ENCODE peak calls at places on chromosomes 12 and 14, in six cellular contexts. One of them, this sample, is unnamed.

GRCh38 chr14:102666635-102667034 is 74.2 kb downstream of the RCOR1 start:
- DNase-seq in IMR-90: no peak
- DNase-seq in H1: no peak
- DNase-seq in H9: no peak
- DNase-seq in mesendoderm: no peak
- DNase-seq in mesenchymal stem cell: no peak
- DNase-seq in this sample: no peak

GRCh38 chr14:99523661-99524050 is 42.4 kb downstream of the CCNK start:
- DNase-seq in H9: no peak
- DNase-seq in H1: no peak
- DNase-seq in IMR-90: no peak
- DNase-seq in mesenchymal stem cell: no peak
- DNase-seq in mesendoderm: no peak
- DNase-seq in this sample: no peak

GRCh38 chr12:49582840-49583239 is 14.9 kb upstream of the MCRS1 start:
- DNase-seq in mesendoderm: no peak
- DNase-seq in H1: no peak
- DNase-seq in IMR-90: peak; percentile 14
- DNase-seq in H9: no peak
- DNase-seq in mesenchymal stem cell: no peak
- DNase-seq in this sample: no peak

GRCh38 chr14:73943083-73943482 is 6.8 kb downstream of the FAM161B start:
- DNase-seq in mesendoderm: no peak
- DNase-seq in IMR-90: peak; percentile 71
- DNase-seq in mesenchymal stem cell: peak; percentile 83
- DNase-seq in H1: no peak
- DNase-seq in H9: no peak
- DNase-seq in this sample: no peak

GRCh38 chr12:46983959-46984833 is 95.2 kb upstream of the PCED1B start:
- DNase-seq in H1: no peak
- DNase-seq in H9: peak; percentile 76
- DNase-seq in mesenchymal stem cell: peak; percentile 70
- DNase-seq in IMR-90: peak; percentile 75
- DNase-seq in mesendoderm: peak; percentile 88
- DNase-seq in this sample: peak; percentile 27

GRCh38 chr12:111435661-111436201 is 30.0 kb downstream of the SH2B3 start:
- DNase-seq in H1: no peak
- DNase-seq in H9: no peak
- DNase-seq in mesendoderm: no peak
- DNase-seq in mesenchymal stem cell: no peak
- DNase-seq in IMR-90: no peak
- DNase-seq in this sample: no peak

GRCh38 chr12:49661191-49661590 is 37.8 kb downstream of the PRPF40B start:
- DNase-seq in mesenchymal stem cell: no peak
- DNase-seq in H9: no peak
- DNase-seq in H1: no peak
- DNase-seq in mesendoderm: no peak
- DNase-seq in IMR-90: no peak
- DNase-seq in this sample: no peak

GRCh38 chr12:49014547-49014946 is 4.0 kb downstream of the PRKAG1 start:
- DNase-seq in H1: no peak
- DNase-seq in H9: no peak
- DNase-seq in mesenchymal stem cell: peak; percentile 63
- DNase-seq in mesendoderm: no peak
- DNase-seq in IMR-90: peak; percentile 55
- DNase-seq in this sample: no peak

GRCh38 chr12:115257791-115258190 is 573.8 kb upstream of the TBX3 start:
- DNase-seq in H9: no peak
- DNase-seq in H1: no peak
- DNase-seq in mesendoderm: no peak
- DNase-seq in IMR-90: peak; percentile 43
- DNase-seq in mesenchymal stem cell: peak; percentile 13
- DNase-seq in this sample: no peak

GRCh38 chr12:25705256-25705655 is 152.2 kb upstream of the LMNTD1 start:
- DNase-seq in H1: no peak
- DNase-seq in H9: no peak
- DNase-seq in mesenchymal stem cell: peak; percentile 60
- DNase-seq in mesendoderm: no peak
- DNase-seq in IMR-90: no peak
- DNase-seq in this sample: no peak

GRCh38 chr12:70895956-70896355 is 24.6 kb downstream of the PTPRR start:
- DNase-seq in mesendoderm: no peak
- DNase-seq in H9: no peak
- DNase-seq in IMR-90: no peak
- DNase-seq in H1: no peak
- DNase-seq in mesenchymal stem cell: no peak
- DNase-seq in this sample: no peak

GRCh38 chr14:82080319-82080718 is 546.7 kb upstream of the SEL1L start:
- DNase-seq in H9: peak; percentile 58
- DNase-seq in mesenchymal stem cell: no peak
- DNase-seq in mesendoderm: no peak
- DNase-seq in IMR-90: no peak
- DNase-seq in H1: peak; percentile 34
- DNase-seq in this sample: no peak

GRCh38 chr12:90677552-90677951 is 277.4 kb downstream of the CCER1 start:
- DNase-seq in IMR-90: no peak
- DNase-seq in H1: no peak
- DNase-seq in mesendoderm: no peak
- DNase-seq in mesenchymal stem cell: no peak
- DNase-seq in H9: no peak
- DNase-seq in this sample: no peak

GRCh38 chr12:65355461-65355860 is 77.0 kb downstream of the MSRB3 start:
- DNase-seq in mesenchymal stem cell: peak; percentile 57
- DNase-seq in IMR-90: peak; percentile 47
- DNase-seq in H1: no peak
- DNase-seq in mesendoderm: peak; percentile 36
- DNase-seq in H9: no peak
- DNase-seq in this sample: no peak

GRCh38 chr12:87216436-87216835 is 812.8 kb downstream of the C12orf50 start:
- DNase-seq in mesendoderm: no peak
- DNase-seq in mesenchymal stem cell: peak; percentile 18
- DNase-seq in IMR-90: peak; percentile 10
- DNase-seq in H1: no peak
- DNase-seq in H9: no peak
- DNase-seq in this sample: no peak

GRCh38 chr12:65725376-65725775 is 98.9 kb upstream of the HMGA2 start:
- DNase-seq in H1: no peak
- DNase-seq in IMR-90: peak; percentile 46
- DNase-seq in mesenchymal stem cell: peak; percentile 14
- DNase-seq in H9: no peak
- DNase-seq in mesendoderm: peak; percentile 53
- DNase-seq in this sample: no peak

GRCh38 chr12:1859643-1860042 is 39.3 kb downstream of the LRTM2 start:
- DNase-seq in mesenchymal stem cell: peak; percentile 18
- DNase-seq in H9: peak; percentile 29
- DNase-seq in IMR-90: peak; percentile 40
- DNase-seq in mesendoderm: no peak
- DNase-seq in H1: no peak
- DNase-seq in this sample: no peak

GRCh38 chr14:76917158-76917596 is 91.0 kb downstream of the LRRC74A start:
- DNase-seq in H1: peak; percentile 56
- DNase-seq in mesenchymal stem cell: peak; percentile 93
- DNase-seq in IMR-90: peak; percentile 84
- DNase-seq in H9: peak; percentile 87
- DNase-seq in mesendoderm: peak; percentile 95
- DNase-seq in this sample: peak; percentile 51
- H2AK5ac ChIP-seq in H1: no peak overlapping the region
- H2AK5ac ChIP-seq in mesenchymal stem cell: peak overlapping the region; percentile 79
- H2AK5ac ChIP-seq in IMR-90: peak overlapping the region; percentile 96
- H2AK5ac ChIP-seq in H9: no peak overlapping the region
- H2AK5ac ChIP-seq in mesendoderm: no peak overlapping the region
- H2AK5ac ChIP-seq in this sample: no peak overlapping the region

DNA sequence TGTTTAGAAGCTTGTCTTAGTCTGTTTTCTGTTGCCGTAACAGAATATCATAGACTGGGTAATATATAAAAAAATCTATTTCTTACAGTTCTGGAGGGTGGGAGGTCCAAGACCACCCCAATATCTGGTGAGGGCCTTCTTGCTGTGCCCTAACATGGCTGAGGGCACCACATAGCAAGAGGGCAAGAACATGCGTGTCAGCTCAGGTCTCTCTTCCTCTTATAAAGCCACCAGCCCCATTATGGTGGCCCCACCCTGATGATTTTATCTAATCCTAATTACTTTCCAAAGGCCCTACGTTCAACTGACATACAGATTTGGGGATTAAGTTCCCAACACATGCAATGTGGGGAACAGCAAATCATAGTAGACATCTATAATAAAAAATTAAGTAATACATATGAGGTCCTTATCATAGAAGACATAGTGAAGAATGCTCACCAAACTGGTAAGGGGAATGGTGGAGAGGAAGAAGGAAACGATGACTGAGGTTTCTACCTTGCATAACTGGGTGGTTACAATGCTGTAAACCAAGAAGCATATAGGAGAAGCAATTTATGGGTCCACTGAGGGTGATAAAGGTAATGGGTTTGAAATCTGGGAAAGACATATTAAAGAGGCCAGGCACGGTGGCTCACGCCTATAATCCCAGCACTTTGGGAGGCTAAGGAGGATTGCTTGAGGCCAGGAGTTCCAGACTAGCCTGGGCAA is 27.0 kb downstream of the BTBD7 start:
- DNase-seq in mesendoderm: no peak
- DNase-seq in IMR-90: no peak
- DNase-seq in H9: no peak
- DNase-seq in H1: no peak
- DNase-seq in mesenchymal stem cell: no peak
- DNase-seq in this sample: no peak
- H2AK5ac ChIP-seq in mesendoderm: no peak overlapping the region
- H2AK5ac ChIP-seq in IMR-90: no peak overlapping the region
- H2AK5ac ChIP-seq in H9: no peak overlapping the region
- H2AK5ac ChIP-seq in H1: no peak overlapping the region
- H2AK5ac ChIP-seq in mesenchymal stem cell: peak overlapping the region; percentile 33
- H2AK5ac ChIP-seq in this sample: no peak overlapping the region

DNA sequence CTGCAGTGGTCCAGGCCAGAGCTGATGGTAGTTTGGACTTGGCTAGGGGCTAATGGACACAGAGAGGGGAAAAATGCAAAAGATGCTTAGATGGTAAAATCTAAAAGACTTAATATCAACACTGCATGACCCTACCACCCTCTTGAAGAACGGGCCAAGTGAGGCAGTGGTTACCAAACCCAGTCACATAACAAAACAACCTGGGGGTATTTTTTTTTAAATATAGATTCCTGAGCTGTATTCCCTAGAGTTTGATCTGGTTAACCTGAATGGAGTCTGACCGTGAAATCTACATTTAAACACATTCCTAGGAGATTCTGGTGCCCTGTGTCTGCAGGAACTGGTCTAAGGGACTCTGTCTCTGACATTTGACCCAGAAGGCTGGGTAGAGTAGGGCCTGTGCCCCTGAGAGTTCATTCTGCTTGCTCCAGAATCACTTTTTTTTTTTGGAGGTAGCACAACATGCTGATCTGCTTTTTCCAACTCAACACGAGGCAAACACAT is 15.7 kb downstream of the ABHD4 start:
- DNase-seq in mesenchymal stem cell: no peak
- DNase-seq in mesendoderm: no peak
- DNase-seq in H9: no peak
- DNase-seq in IMR-90: no peak
- DNase-seq in H1: no peak
- DNase-seq in this sample: no peak
- H2AK5ac ChIP-seq in mesenchymal stem cell: peak overlapping the region; percentile 99
- H2AK5ac ChIP-seq in mesendoderm: no peak overlapping the region
- H2AK5ac ChIP-seq in H9: no peak overlapping the region
- H2AK5ac ChIP-seq in IMR-90: peak overlapping the region; percentile 90
- H2AK5ac ChIP-seq in H1: no peak overlapping the region
- H2AK5ac ChIP-seq in this sample: no peak overlapping the region

DNA sequence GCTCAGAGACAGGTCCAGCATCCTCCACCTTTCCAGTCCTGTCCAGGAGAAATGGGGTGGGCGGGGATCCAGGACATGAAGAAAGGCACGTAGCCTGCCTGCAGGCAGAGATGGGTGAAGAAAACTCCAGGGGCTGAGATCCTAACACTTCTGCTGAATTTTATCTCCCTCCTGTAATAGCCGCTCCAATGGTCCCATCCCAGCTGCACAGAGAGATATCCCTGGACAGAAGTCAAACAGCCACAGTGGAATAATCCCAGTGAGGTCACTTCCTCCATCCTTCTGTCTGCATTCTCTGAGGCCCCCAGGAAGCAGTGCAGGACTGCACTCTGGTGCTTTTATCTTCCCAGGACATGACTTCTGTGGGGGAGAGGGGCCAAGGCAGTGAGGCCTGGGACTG is 26.3 kb downstream of the KRT18 start:
- DNase-seq in H9: no peak
- DNase-seq in IMR-90: peak; percentile 55
- DNase-seq in mesenchymal stem cell: peak; percentile 85
- DNase-seq in H1: no peak
- DNase-seq in mesendoderm: no peak
- DNase-seq in this sample: no peak
- H2AK5ac ChIP-seq in H9: no peak overlapping the region
- H2AK5ac ChIP-seq in IMR-90: peak overlapping the region; percentile 78
- H2AK5ac ChIP-seq in mesenchymal stem cell: no peak overlapping the region
- H2AK5ac ChIP-seq in H1: no peak overlapping the region
- H2AK5ac ChIP-seq in mesendoderm: peak overlapping the region; percentile 75
- H2AK5ac ChIP-seq in this sample: peak overlapping the region; percentile 99

GRCh38 chr12:29270446-29270845 is 110.5 kb downstream of the ERGIC2 start:
- DNase-seq in mesendoderm: no peak
- DNase-seq in IMR-90: no peak
- DNase-seq in mesenchymal stem cell: no peak
- DNase-seq in H1: no peak
- DNase-seq in H9: no peak
- DNase-seq in this sample: no peak

GRCh38 chr12:29275834-29276233 is 105.1 kb downstream of the ERGIC2 start:
- DNase-seq in H9: no peak
- DNase-seq in IMR-90: no peak
- DNase-seq in mesenchymal stem cell: no peak
- DNase-seq in H1: no peak
- DNase-seq in mesendoderm: peak; percentile 66
- DNase-seq in this sample: no peak

GRCh38 chr12:29270001-29270400 is 111.0 kb downstream of the ERGIC2 start:
- DNase-seq in H9: no peak
- DNase-seq in IMR-90: no peak
- DNase-seq in H1: no peak
- DNase-seq in mesendoderm: no peak
- DNase-seq in mesenchymal stem cell: no peak
- DNase-seq in this sample: no peak

GRCh38 chr12:29278673-29279420 is 102.1 kb downstream of the ERGIC2 start:
- DNase-seq in IMR-90: no peak
- DNase-seq in H9: no peak
- DNase-seq in mesendoderm: no peak
- DNase-seq in H1: no peak
- DNase-seq in mesenchymal stem cell: no peak
- DNase-seq in this sample: no peak

GRCh38 chr12:29273178-29273843 is 107.7 kb downstream of the ERGIC2 start:
- DNase-seq in mesendoderm: no peak
- DNase-seq in IMR-90: no peak
- DNase-seq in H9: peak; percentile 40
- DNase-seq in mesenchymal stem cell: no peak
- DNase-seq in H1: no peak
- DNase-seq in this sample: no peak
- H2AK5ac ChIP-seq in mesendoderm: no peak overlapping the region
- H2AK5ac ChIP-seq in IMR-90: no peak overlapping the region
- H2AK5ac ChIP-seq in H9: no peak overlapping the region
- H2AK5ac ChIP-seq in mesenchymal stem cell: no peak overlapping the region
- H2AK5ac ChIP-seq in H1: no peak overlapping the region
- H2AK5ac ChIP-seq in this sample: no peak overlapping the region

GRCh38 chr12:128316981-128317526 is 50.1 kb downstream of the TMEM132C start:
- DNase-seq in mesendoderm: no peak
- DNase-seq in H1: no peak
- DNase-seq in IMR-90: no peak
- DNase-seq in H9: no peak
- DNase-seq in mesenchymal stem cell: no peak
- DNase-seq in this sample: no peak
- H2AK5ac ChIP-seq in mesendoderm: no peak overlapping the region
- H2AK5ac ChIP-seq in H1: no peak overlapping the region
- H2AK5ac ChIP-seq in IMR-90: no peak overlapping the region
- H2AK5ac ChIP-seq in H9: no peak overlapping the region
- H2AK5ac ChIP-seq in mesenchymal stem cell: no peak overlapping the region
- H2AK5ac ChIP-seq in this sample: no peak overlapping the region

This sample was measured in neuronal stem cell.